ENCODE peak calls at places on chromosomes 4 and X, in six cellular contexts. One of them, this sample, is unnamed.

GRCh38 chrX:134753185-134754008 is 95.1 kb upstream of the PLAC1 start:
- DNase-seq in GM23338: no peak
- DNase-seq in nephron progenitor cell: no peak
- DNase-seq in A549: peak
- DNase-seq in Panc1: peak
- DNase-seq in left lung: no peak
- DNase-seq in this sample: no peak

GRCh38 chr4:182642831-182643230 is 274.4 kb downstream of the DCTD start:
- DNase-seq in GM23338: no peak
- DNase-seq in nephron progenitor cell: no peak
- DNase-seq in A549: peak
- DNase-seq in Panc1: no peak
- DNase-seq in left lung: no peak
- DNase-seq in this sample: no peak

GRCh38 chrX:7698248-7698647 is 144.7 kb upstream of the VCX start:
- DNase-seq in GM23338: no peak
- DNase-seq in nephron progenitor cell: no peak
- DNase-seq in A549: no peak
- DNase-seq in Panc1: no peak
- DNase-seq in left lung: no peak
- DNase-seq in this sample: no peak

GRCh38 chr4:72112514-72113156 is 80.8 kb downstream of the NPFFR2 start:
- DNase-seq in GM23338: no peak
- DNase-seq in nephron progenitor cell: no peak
- DNase-seq in A549: peak
- DNase-seq in Panc1: peak
- DNase-seq in left lung: no peak
- DNase-seq in this sample: no peak

GRCh38 chr4:20456416-20456815 is 204.7 kb downstream of the SLIT2 start:
- DNase-seq in GM23338: peak
- DNase-seq in nephron progenitor cell: no peak
- DNase-seq in A549: no peak
- DNase-seq in Panc1: no peak
- DNase-seq in left lung: no peak
- DNase-seq in this sample: no peak

GRCh38 chr4:113355550-113356371 is 306.3 kb downstream of the ANK2 start:
- DNase-seq in GM23338: no peak
- DNase-seq in nephron progenitor cell: no peak
- DNase-seq in A549: no peak
- DNase-seq in Panc1: no peak
- DNase-seq in left lung: no peak
- DNase-seq in this sample: peak

GRCh38 chrX:16089086-16089485 is 34.3 kb upstream of the GRPR start:
- DNase-seq in GM23338: no peak
- DNase-seq in nephron progenitor cell: no peak
- DNase-seq in A549: no peak
- DNase-seq in Panc1: no peak
- DNase-seq in left lung: no peak
- DNase-seq in this sample: no peak

GRCh38 chr4:38570647-38571326 is 93.2 kb upstream of the KLF3 start:
- DNase-seq in GM23338: no peak
- DNase-seq in nephron progenitor cell: no peak
- DNase-seq in A549: no peak
- DNase-seq in Panc1: no peak
- DNase-seq in left lung: no peak
- DNase-seq in this sample: no peak

GRCh38 chr4:186196063-186196462 is 4.7 kb downstream of the CYP4V2 start:
- DNase-seq in GM23338: no peak
- DNase-seq in nephron progenitor cell: no peak
- DNase-seq in A549: no peak
- DNase-seq in Panc1: no peak
- DNase-seq in left lung: no peak
- DNase-seq in this sample: no peak

GRCh38 chr4:38154681-38155588 is 194.7 kb downstream of the PTTG2 start:
- DNase-seq in GM23338: no peak
- DNase-seq in nephron progenitor cell: no peak
- DNase-seq in A549: peak
- DNase-seq in Panc1: no peak
- DNase-seq in left lung: peak
- DNase-seq in this sample: no peak

GRCh38 chrX:121150217-121150616 is 102.8 kb downstream of the GLUD2 start:
- DNase-seq in GM23338: no peak
- DNase-seq in nephron progenitor cell: no peak
- DNase-seq in A549: no peak
- DNase-seq in Panc1: no peak
- DNase-seq in left lung: no peak
- DNase-seq in this sample: no peak

GRCh38 chrX:72470593-72471310 is 101.9 kb downstream of the HDAC8 start:
- DNase-seq in GM23338: no peak
- DNase-seq in nephron progenitor cell: no peak
- DNase-seq in A549: no peak
- DNase-seq in Panc1: no peak
- DNase-seq in left lung: no peak
- DNase-seq in this sample: no peak

GRCh38 chr4:110003401-110004187 is 90.9 kb downstream of the EGF start:
- DNase-seq in GM23338: no peak
- DNase-seq in nephron progenitor cell: no peak
- DNase-seq in A549: no peak
- DNase-seq in Panc1: no peak
- DNase-seq in left lung: no peak
- DNase-seq in this sample: no peak

GRCh38 chr4:55912249-55912648 is 36.5 kb upstream of the CEP135 start:
- DNase-seq in GM23338: no peak
- DNase-seq in nephron progenitor cell: no peak
- DNase-seq in A549: no peak
- DNase-seq in Panc1: no peak
- DNase-seq in left lung: no peak
- DNase-seq in this sample: no peak

GRCh38 chrX:7169627-7170026 is 21.7 kb upstream of the PUDP start:
- DNase-seq in GM23338: no peak
- DNase-seq in nephron progenitor cell: no peak
- DNase-seq in A549: no peak
- DNase-seq in Panc1: no peak
- DNase-seq in left lung: no peak
- DNase-seq in this sample: no peak

GRCh38 chr4:78720151-78720726 is 55.9 kb upstream of the BMP2K start:
- DNase-seq in GM23338: peak
- DNase-seq in nephron progenitor cell: no peak
- DNase-seq in A549: no peak
- DNase-seq in Panc1: no peak
- DNase-seq in left lung: no peak
- DNase-seq in this sample: no peak

GRCh38 chrX:110966839-110967238 is 129.2 kb upstream of the PAK3 start:
- DNase-seq in GM23338: no peak
- DNase-seq in nephron progenitor cell: no peak
- DNase-seq in A549: no peak
- DNase-seq in Panc1: no peak
- DNase-seq in left lung: no peak
- DNase-seq in this sample: no peak

GRCh38 chr4:89266128-89266527 is 41.5 kb downstream of the GPRIN3 start:
- DNase-seq in GM23338: no peak
- DNase-seq in nephron progenitor cell: no peak
- DNase-seq in A549: no peak
- DNase-seq in Panc1: no peak
- DNase-seq in left lung: no peak
- DNase-seq in this sample: no peak

GRCh38 chr4:2006956-2007653 is 1.7 kb downstream of the NELFA start:
- DNase-seq in GM23338: no peak
- DNase-seq in nephron progenitor cell: no peak
- DNase-seq in A549: no peak
- DNase-seq in Panc1: no peak
- DNase-seq in left lung: no peak
- DNase-seq in this sample: no peak

DNA sequence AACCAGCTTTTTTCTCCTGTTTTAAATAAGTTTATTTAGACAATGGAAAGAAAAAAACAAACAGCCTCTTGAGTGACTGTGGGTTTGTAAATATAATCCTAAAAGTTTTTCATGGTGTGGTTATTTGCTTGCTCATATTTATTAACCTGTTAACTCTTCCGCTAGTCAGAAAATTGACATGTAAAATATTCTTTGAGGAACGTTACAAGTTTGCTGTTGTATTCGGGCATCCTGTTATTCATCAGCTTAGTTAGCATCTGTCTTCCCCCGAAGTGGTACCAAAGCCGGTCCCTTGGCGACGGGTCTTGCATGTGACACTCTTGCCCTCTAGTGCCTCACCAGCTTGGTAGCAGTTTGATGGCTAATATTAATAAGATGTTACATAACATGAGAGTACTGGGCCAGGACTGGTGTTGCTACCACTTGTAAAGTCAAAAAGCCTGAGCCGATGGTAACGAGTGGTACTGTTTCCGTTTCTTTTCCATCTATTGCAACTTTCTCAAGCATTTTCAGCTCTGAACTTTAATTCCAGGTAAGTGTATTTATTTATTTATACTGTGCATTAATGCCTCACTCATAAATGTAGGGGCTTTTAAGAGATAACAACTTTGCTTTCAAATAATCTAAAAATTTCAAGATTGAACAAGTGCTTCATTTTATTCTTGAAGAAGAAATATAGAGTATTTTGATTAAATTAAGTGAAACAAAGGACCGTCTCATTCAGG is at the start of gene NDST3:
- DNase-seq in GM23338: peak
- DNase-seq in nephron progenitor cell: peak
- DNase-seq in A549: peak
- DNase-seq in Panc1: no peak
- DNase-seq in left lung: peak
- DNase-seq in this sample: no peak
- TF ChIP-seq CTCF in GM23338: peak
- TF ChIP-seq CTCF in nephron progenitor cell: peak
- TF ChIP-seq CTCF in A549: peak
- TF ChIP-seq CTCF in Panc1: peak
- TF ChIP-seq CTCF in left lung: no peak
- TF ChIP-seq CTCF in this sample: no peak

GRCh38 chr4:40283968-40284367 is 51.2 kb upstream of the CHRNA9 start:
- DNase-seq in GM23338: peak
- DNase-seq in nephron progenitor cell: no peak
- DNase-seq in A549: peak
- DNase-seq in Panc1: no peak
- DNase-seq in left lung: no peak
- DNase-seq in this sample: no peak
- TF ChIP-seq CTCF in GM23338: no peak
- TF ChIP-seq CTCF in nephron progenitor cell: no peak
- TF ChIP-seq CTCF in A549: no peak
- TF ChIP-seq CTCF in Panc1: no peak
- TF ChIP-seq CTCF in left lung: no peak
- TF ChIP-seq CTCF in this sample: no peak

GRCh38 chr4:95092762-95093161 is 335.0 kb downstream of the BMPR1B start:
- DNase-seq in GM23338: no peak
- DNase-seq in nephron progenitor cell: no peak
- DNase-seq in A549: peak
- DNase-seq in Panc1: no peak
- DNase-seq in left lung: no peak
- DNase-seq in this sample: no peak

GRCh38 chr4:95095352-95095974 is 337.7 kb downstream of the BMPR1B start:
- DNase-seq in GM23338: peak
- DNase-seq in nephron progenitor cell: no peak
- DNase-seq in A549: peak
- DNase-seq in Panc1: no peak
- DNase-seq in left lung: no peak
- DNase-seq in this sample: no peak

GRCh38 chr4:95093936-95094929 is 336.5 kb downstream of the BMPR1B start:
- DNase-seq in GM23338: no peak
- DNase-seq in nephron progenitor cell: no peak
- DNase-seq in A549: peak
- DNase-seq in Panc1: no peak
- DNase-seq in left lung: no peak
- DNase-seq in this sample: no peak

GRCh38 chr4:95091272-95091671 is 333.5 kb downstream of the BMPR1B start:
- DNase-seq in GM23338: no peak
- DNase-seq in nephron progenitor cell: no peak
- DNase-seq in A549: peak
- DNase-seq in Panc1: no peak
- DNase-seq in left lung: no peak
- DNase-seq in this sample: no peak

DNA sequence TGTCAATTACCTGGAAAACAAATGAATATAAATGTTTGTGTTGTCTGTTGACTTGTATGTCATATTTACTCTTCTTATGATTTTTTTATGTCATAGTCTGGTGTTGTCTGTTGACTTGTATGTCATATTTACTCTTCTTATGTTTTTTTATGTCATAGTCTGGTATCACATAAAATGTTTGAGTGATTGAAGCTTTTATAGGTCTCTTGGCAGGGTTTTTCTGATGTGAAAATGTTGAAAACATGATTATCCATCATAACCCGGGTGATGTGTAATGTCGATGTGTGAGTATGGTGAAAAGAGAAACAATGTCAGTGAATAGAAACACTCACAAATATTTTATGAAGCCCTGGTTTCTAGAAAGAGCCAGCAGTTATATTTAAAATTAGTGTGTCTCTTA is 335.7 kb downstream of the BMPR1B start:
- DNase-seq in GM23338: no peak
- DNase-seq in nephron progenitor cell: no peak
- DNase-seq in A549: no peak
- DNase-seq in Panc1: no peak
- DNase-seq in left lung: no peak
- DNase-seq in this sample: no peak
- TF ChIP-seq CTCF in GM23338: no peak
- TF ChIP-seq CTCF in nephron progenitor cell: no peak
- TF ChIP-seq CTCF in A549: no peak
- TF ChIP-seq CTCF in Panc1: no peak
- TF ChIP-seq CTCF in left lung: no peak
- TF ChIP-seq CTCF in this sample: no peak

GRCh38 chrX:65035451-65035779 is 59.2 kb upstream of the ZC4H2 start:
- DNase-seq in GM23338: peak
- DNase-seq in nephron progenitor cell: peak
- DNase-seq in A549: no peak
- DNase-seq in Panc1: no peak
- DNase-seq in left lung: peak
- DNase-seq in this sample: no peak

GRCh38 chrX:65034292-65034640 is 58.0 kb upstream of the ZC4H2 start:
- DNase-seq in GM23338: no peak
- DNase-seq in nephron progenitor cell: no peak
- DNase-seq in A549: no peak
- DNase-seq in Panc1: no peak
- DNase-seq in left lung: no peak
- DNase-seq in this sample: no peak

DNA sequence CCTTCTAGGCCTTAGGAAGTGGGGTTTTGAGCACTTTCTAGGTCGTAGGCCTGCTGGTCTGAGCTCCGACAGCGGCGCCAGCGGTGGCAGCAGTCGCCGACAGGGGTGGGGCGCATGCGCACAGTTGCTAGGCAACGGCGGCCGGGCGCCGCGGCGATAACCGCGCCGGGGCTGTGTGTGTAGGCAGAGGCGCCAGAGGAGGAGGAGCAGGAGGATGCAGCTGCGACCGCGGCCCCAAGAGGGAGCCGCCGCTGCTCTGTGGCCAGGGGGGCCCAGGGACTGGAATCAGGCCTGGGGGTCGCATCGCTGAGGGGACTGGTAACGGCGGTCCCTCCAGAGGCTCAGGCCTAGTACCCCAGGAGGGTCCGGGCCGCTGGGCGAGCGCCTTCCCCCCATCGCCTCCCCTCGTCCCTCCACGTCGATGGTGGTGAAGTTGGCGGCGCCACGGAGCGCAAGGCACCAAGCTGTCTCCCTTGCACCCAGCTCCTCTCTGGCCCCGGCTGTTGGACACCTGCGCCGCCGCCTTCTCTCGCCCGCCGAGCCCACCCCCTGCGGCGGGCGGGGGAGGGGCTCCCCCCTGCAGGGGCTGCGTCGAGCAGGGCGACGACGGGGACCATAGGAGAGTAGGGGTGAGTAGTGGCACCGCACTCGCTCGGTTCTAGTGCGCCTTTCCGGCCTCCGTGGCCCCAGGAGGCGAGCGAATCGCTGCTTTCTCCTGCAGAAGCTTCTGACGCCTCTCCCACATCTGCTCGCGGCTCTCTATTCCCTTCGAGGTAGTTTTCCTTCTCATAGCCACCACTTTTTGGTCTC is 58.6 kb upstream of the ZC4H2 start:
- DNase-seq in GM23338: peak
- DNase-seq in nephron progenitor cell: peak
- DNase-seq in A549: peak
- DNase-seq in Panc1: no peak
- DNase-seq in left lung: peak
- DNase-seq in this sample: peak
- TF ChIP-seq CTCF in GM23338: peak
- TF ChIP-seq CTCF in nephron progenitor cell: peak
- TF ChIP-seq CTCF in A549: no peak
- TF ChIP-seq CTCF in Panc1: peak
- TF ChIP-seq CTCF in left lung: no peak
- TF ChIP-seq CTCF in this sample: no peak

This sample was measured in activated B cell treated with CpG ODN at 0.5 μM for 24 hours.